ENCODE peak calls at places on chromosome 2, in six cellular contexts. R is neural progenitor cell; U is T-cell; J is dorsolateral prefrontal cortex; M is stimulated activated CD4-positive, alpha-beta T cell treated with anti-CD3 and anti-CD28 coated beads, Interleukin-2, amount 100 ng/mL, for 48 hours; O is SK-N-SH. A is an unnamed sample.
A peak's percentile ranks its signal among the peaks of the same experiment; 100 is the strongest.

GRCh38 chr2:48529676-48530032 is 300 bp upstream of the STON1 start:
- DNase-seq in R (no peak), U (no peak), J (no peak), M (no peak), O (no peak), A (no peak)

GRCh38 chr2:20635698-20636584 is 15.0 kb downstream of the HS1BP3 start:
- DNase-seq in R (peak; percentile 92), U (peak; percentile 14), J (peak; percentile 91), M (peak; percentile 44), O (peak; percentile 98), A (no peak)

GRCh38 chr2:234420406-234420805 is 76.5 kb downstream of the ARL4C start:
- DNase-seq in R (peak; percentile 33), U (no peak), J (no peak), M (no peak), O (no peak), A (no peak)

GRCh38 chr2:61855178-61855523 is 1.3 kb upstream of the FAM161A start:
- DNase-seq in R (peak; percentile 51), U (no peak), J (peak; percentile 44), M (no peak), O (no peak), A (no peak)

GRCh38 chr2:39584283-39584972 is 81.3 kb upstream of the TMEM178A start:
- DNase-seq in R (no peak), U (no peak), J (no peak), M (no peak), O (no peak), A (peak; percentile 70)

GRCh38 chr2:176081993-176082884 is 1.5 kb downstream of the EVX2 start:
- DNase-seq in R (peak; percentile 82), U (no peak), J (no peak), M (no peak), O (peak; percentile 76), A (no peak)

GRCh38 chr2:235107640-235107951 is 155.8 kb downstream of the SH3BP4 start:
- DNase-seq in R (no peak), U (no peak), J (no peak), M (no peak), O (no peak), A (no peak)

GRCh38 chr2:9824956-9825720 is 18.1 kb upstream of the TAF1B start:
- DNase-seq in R (no peak), U (no peak), J (no peak), M (no peak), O (no peak), A (no peak)

GRCh38 chr2:46311651-46312223 is 14.5 kb downstream of the EPAS1 start:
- DNase-seq in R (no peak), U (no peak), J (no peak), M (no peak), O (no peak), A (no peak)

GRCh38 chr2:190466819-190467444 is 58.8 kb downstream of the MFSD6 start:
- DNase-seq in R (peak; percentile 39), U (no peak), J (no peak), M (no peak), O (peak; percentile 20), A (no peak)

GRCh38 chr2:20673686-20674308 is 6.9 kb downstream of the GDF7 start:
- DNase-seq in R (no peak), U (no peak), J (no peak), M (no peak), O (no peak), A (no peak)

GRCh38 chr2:224817676-224818075 is 101.5 kb upstream of the CCDC195 start:
- DNase-seq in R (no peak), U (no peak), J (no peak), M (no peak), O (no peak), A (no peak)

GRCh38 chr2:128268611-128269357 is 49.9 kb downstream of the HS6ST1 start:
- DNase-seq in R (no peak), U (no peak), J (peak; percentile 23), M (no peak), O (peak; percentile 20), A (no peak)

GRCh38 chr2:226447896-226448295 is 351.7 kb downstream of the IRS1 start:
- DNase-seq in R (no peak), U (no peak), J (no peak), M (no peak), O (no peak), A (peak; percentile 99)

GRCh38 chr2:137937778-137938177 is 26.5 kb upstream of the HNMT start:
- DNase-seq in R (no peak), U (no peak), J (no peak), M (no peak), O (no peak), A (no peak)

GRCh38 chr2:40128796-40129195 is 323.1 kb downstream of the SLC8A1 start:
- DNase-seq in R (no peak), U (no peak), J (no peak), M (no peak), O (no peak), A (no peak)

GRCh38 chr2:31547485-31547884 is 33.3 kb downstream of the SRD5A2 start:
- DNase-seq in R (no peak), U (no peak), J (no peak), M (no peak), O (no peak), A (no peak)

GRCh38 chr2:240127911-240128607 is 8.0 kb downstream of the COPS9 start:
- DNase-seq in R (no peak), U (no peak), J (no peak), M (no peak), O (no peak), A (no peak)

GRCh38 chr2:151860613-151861146 is 32.5 kb upstream of the ARL5A start:
- DNase-seq in R (no peak), U (no peak), J (no peak), M (no peak), O (no peak), A (peak; percentile 41)

GRCh38 chr2:196123679-196124373 is 47.6 kb downstream of the STK17B start:
- DNase-seq in R (no peak), U (no peak), J (no peak), M (no peak), O (no peak), A (peak; percentile 28)

GRCh38 chr2:19860022-19860421 is 41.8 kb downstream of the TTC32 start:
- DNase-seq in R (no peak), U (no peak), J (no peak), M (no peak), O (no peak), A (peak; percentile 21)

GRCh38 chr2:86441789-86442641 is 844 bp downstream of the KDM3A start:
- DNase-seq in R (peak; percentile 48), U (peak; percentile 59), J (peak; percentile 45), M (peak; percentile 50), O (peak; percentile 76), A (peak; percentile 23)

GRCh38 chr2:136085810-136086209 is 32.1 kb downstream of the CXCR4 start:
- DNase-seq in R (no peak), U (no peak), J (no peak), M (no peak), O (no peak), A (no peak)

GRCh38 chr2:186459009-186459408 is 27.1 kb upstream of the ZC3H15 start:
- DNase-seq in R (peak; percentile 17), U (no peak), J (no peak), M (no peak), O (no peak), A (no peak)

GRCh38 chr2:42877532-42877931 is 85.1 kb upstream of the HAAO start:
- DNase-seq in R (no peak), U (no peak), J (no peak), M (no peak), O (no peak), A (no peak)

GRCh38 chr2:42132066-42132965 is 36.8 kb upstream of the EML4 start:
- DNase-seq in R (no peak), U (no peak), J (no peak), M (no peak), O (no peak), A (peak; percentile 73)

GRCh38 chr2:64455031-64455332 is 1.0 kb downstream of the LGALSL start:
- DNase-seq in R (no peak), U (no peak), J (no peak), M (no peak), O (no peak), A (no peak)

GRCh38 chr2:120890566-120891360 is 155.1 kb downstream of the GLI2 start:
- DNase-seq in R (no peak), U (no peak), J (no peak), M (no peak), O (no peak), A (no peak)

GRCh38 chr2:175310813-175311504 is 129.4 kb upstream of the ATP5MC3 start:
- DNase-seq in R (no peak), U (no peak), J (no peak), M (no peak), O (no peak), A (no peak)

GRCh38 chr2:15728247-15728721 is 136.6 kb downstream of the DDX1 start:
- DNase-seq in R (peak; percentile 32), U (no peak), J (peak; percentile 48), M (no peak), O (no peak), A (no peak)

GRCh38 chr2:30365201-30365600 is 81.8 kb upstream of the LCLAT1 start:
- DNase-seq in R (no peak), U (no peak), J (no peak), M (no peak), O (no peak), A (no peak)

GRCh38 chr2:112187805-112188596 is 49.8 kb downstream of the FBLN7 start:
- DNase-seq in R (no peak), U (peak; percentile 54), J (no peak), M (peak; percentile 57), O (no peak), A (peak; percentile 47)

GRCh38 chr2:143476421-143477084 is 347.3 kb downstream of the ARHGAP15 start:
- DNase-seq in R (no peak), U (no peak), J (no peak), M (no peak), O (no peak), A (no peak)

GRCh38 chr2:78984386-78984785 is 41.1 kb upstream of the REG3G start:
- DNase-seq in R (no peak), U (no peak), J (no peak), M (no peak), O (no peak), A (no peak)

GRCh38 chr2:109516445-109517117 is 97.2 kb downstream of the SEPTIN10 start:
- DNase-seq in R (peak; percentile 86), U (no peak), J (no peak), M (peak; percentile 12), O (peak; percentile 67), A (no peak)

GRCh38 chr2:42795871-42796301 is 3.5 kb upstream of the HAAO start:
- DNase-seq in R (no peak), U (no peak), J (no peak), M (no peak), O (no peak), A (peak; percentile 84)

GRCh38 chr2:230773039-230773773 is 60.6 kb downstream of the CAB39 start:
- DNase-seq in R (no peak), U (no peak), J (no peak), M (no peak), O (no peak), A (peak; percentile 55)

A was measured in foreskin keratinocyte.